ENCODE peak calls at places on chromosome 15, in eight cellular contexts. H is astrocyte of the spinal cord, X is CD14-positive monocyte, N is coronary artery, Q is BE2C, W is endothelial cell, F is astrocyte, A is brain microvascular endothelial cell. T is an unnamed sample.

GRCh38 chr15:95804484-95804883 is 526.0 kb upstream of the NR2F2 start:
- DNase-seq in H (no peak), X (no peak), N (no peak), Q (no peak), W (no peak), F (no peak), A (no peak), T (no peak)

GRCh38 chr15:72197460-72198409 is at the start of gene GRAMD2A:
- DNase-seq in H (peak), X (no peak), N (peak), Q (peak), W (peak), F (peak), A (no peak), T (no peak)

GRCh38 chr15:99511529-99511864 is 54.3 kb upstream of the MEF2A start:
- DNase-seq in H (peak), X (no peak), N (no peak), Q (no peak), W (no peak), F (peak), A (peak), T (no peak)

GRCh38 chr15:51727141-51727897 is 10.1 kb downstream of the LYSMD2 start:
- DNase-seq in H (no peak), X (no peak), N (no peak), Q (peak), W (no peak), F (peak), A (peak), T (no peak)

GRCh38 chr15:67892559-67893377 is 52.9 kb upstream of the RNU6-1 start:
- DNase-seq in H (no peak), X (no peak), N (no peak), Q (no peak), W (no peak), F (no peak), A (no peak), T (no peak)

GRCh38 chr15:100001405-100001804 is 268.2 kb upstream of the LYSMD4 start:
- DNase-seq in H (no peak), X (no peak), N (no peak), Q (no peak), W (no peak), F (no peak), A (no peak), T (no peak)

GRCh38 chr15:57296473-57297162 is 79.7 kb upstream of the CGNL1 start:
- DNase-seq in H (no peak), X (no peak), N (no peak), Q (no peak), W (no peak), F (no peak), A (no peak), T (no peak)

GRCh38 chr15:62494144-62494543 is 329.1 kb upstream of the C2CD4B start:
- DNase-seq in H (no peak), X (no peak), N (no peak), Q (peak), W (no peak), F (no peak), A (no peak), T (no peak)

GRCh38 chr15:60788514-60789091 is 309.7 kb upstream of the ICE2 start:
- DNase-seq in H (no peak), X (no peak), N (no peak), Q (no peak), W (no peak), F (no peak), A (no peak), T (no peak)

GRCh38 chr15:42456971-42457370 is 34.0 kb downstream of the ZNF106 start:
- DNase-seq in H (no peak), X (no peak), N (no peak), Q (peak), W (no peak), F (peak), A (peak), T (no peak)

GRCh38 chr15:84833447-84833846 is 16.3 kb downstream of the ALPK3 start:
- DNase-seq in H (peak), X (no peak), N (no peak), Q (peak), W (no peak), F (peak), A (peak), T (no peak)
- TF ChIP-seq CTCF in H (no peak), X (no peak), N (no peak), Q (no peak), W (no peak), F (no peak), A (no peak), T (no peak)

GRCh38 chr15:31442203-31443090 is 115.8 kb downstream of the KLF13 start:
- DNase-seq in H (peak), X (no peak), N (no peak), Q (peak), W (no peak), F (peak), A (peak), T (no peak)
- TF ChIP-seq CTCF in H (peak), X (no peak), N (no peak), Q (peak), W (no peak), F (peak), A (peak), T (peak)

GRCh38 chr15:101388046-101388445 is 93.0 kb upstream of the SNRPA1 start:
- DNase-seq in H (no peak), X (no peak), N (no peak), Q (no peak), W (no peak), F (no peak), A (no peak), T (no peak)

GRCh38 chr15:101389362-101389761 is 94.3 kb upstream of the SNRPA1 start:
- DNase-seq in H (no peak), X (no peak), N (no peak), Q (no peak), W (no peak), F (no peak), A (no peak), T (no peak)

GRCh38 chr15:101387591-101387990 is 92.5 kb upstream of the SNRPA1 start:
- DNase-seq in H (no peak), X (no peak), N (no peak), Q (no peak), W (no peak), F (no peak), A (no peak), T (no peak)

GRCh38 chr15:101386006-101386405 is 91.0 kb upstream of the SNRPA1 start:
- DNase-seq in H (no peak), X (no peak), N (no peak), Q (no peak), W (no peak), F (no peak), A (no peak), T (no peak)

DNA sequence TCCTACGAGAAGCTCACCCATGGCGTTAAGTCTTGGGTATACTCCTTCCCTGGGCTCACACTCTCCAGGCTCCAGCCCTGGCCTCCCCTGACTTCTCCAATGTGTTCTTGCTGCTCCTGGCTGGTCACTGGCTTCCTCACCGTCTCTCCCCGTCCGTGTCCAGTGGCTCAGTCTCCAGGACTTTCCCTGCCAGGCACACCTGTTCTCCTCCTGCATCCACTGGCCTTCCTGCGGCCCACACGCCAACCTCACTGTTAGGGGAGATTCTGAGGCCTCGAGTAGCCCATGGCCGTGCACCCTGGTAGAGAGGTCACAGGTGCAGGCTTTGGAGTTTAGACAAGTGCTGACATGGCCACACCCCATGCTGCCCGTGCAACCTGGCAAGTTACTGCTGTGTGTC is 91.9 kb upstream of the SNRPA1 start:
- DNase-seq in H (no peak), X (no peak), N (no peak), Q (no peak), W (no peak), F (no peak), A (no peak), T (no peak)
- TF ChIP-seq CTCF in H (no peak), X (no peak), N (no peak), Q (no peak), W (no peak), F (no peak), A (no peak), T (no peak)

GRCh38 chr15:46670256-46670655 is 1035.4 kb downstream of the SQOR start:
- DNase-seq in H (no peak), X (no peak), N (no peak), Q (no peak), W (no peak), F (no peak), A (no peak), T (no peak)
- TF ChIP-seq CTCF in H (no peak), X (no peak), N (no peak), Q (no peak), W (no peak), F (no peak), A (no peak), T (no peak)

GRCh38 chr15:78868366-78868765 is 4.3 kb upstream of the MORF4L1 start:
- DNase-seq in H (no peak), X (no peak), N (no peak), Q (no peak), W (no peak), F (no peak), A (no peak), T (no peak)

GRCh38 chr15:78875107-78875914 is 2.6 kb downstream of the MORF4L1 start:
- DNase-seq in H (peak), X (no peak), N (no peak), Q (no peak), W (no peak), F (no peak), A (no peak), T (no peak)

GRCh38 chr15:78872155-78872971 is at the start of gene MORF4L1:
- DNase-seq in H (peak), X (peak), N (peak), Q (peak), W (peak), F (peak), A (peak), T (peak)

GRCh38 chr15:78873796-78874761 is 1.4 kb downstream of the MORF4L1 start:
- DNase-seq in H (no peak), X (no peak), N (no peak), Q (no peak), W (no peak), F (peak), A (no peak), T (no peak)

DNA sequence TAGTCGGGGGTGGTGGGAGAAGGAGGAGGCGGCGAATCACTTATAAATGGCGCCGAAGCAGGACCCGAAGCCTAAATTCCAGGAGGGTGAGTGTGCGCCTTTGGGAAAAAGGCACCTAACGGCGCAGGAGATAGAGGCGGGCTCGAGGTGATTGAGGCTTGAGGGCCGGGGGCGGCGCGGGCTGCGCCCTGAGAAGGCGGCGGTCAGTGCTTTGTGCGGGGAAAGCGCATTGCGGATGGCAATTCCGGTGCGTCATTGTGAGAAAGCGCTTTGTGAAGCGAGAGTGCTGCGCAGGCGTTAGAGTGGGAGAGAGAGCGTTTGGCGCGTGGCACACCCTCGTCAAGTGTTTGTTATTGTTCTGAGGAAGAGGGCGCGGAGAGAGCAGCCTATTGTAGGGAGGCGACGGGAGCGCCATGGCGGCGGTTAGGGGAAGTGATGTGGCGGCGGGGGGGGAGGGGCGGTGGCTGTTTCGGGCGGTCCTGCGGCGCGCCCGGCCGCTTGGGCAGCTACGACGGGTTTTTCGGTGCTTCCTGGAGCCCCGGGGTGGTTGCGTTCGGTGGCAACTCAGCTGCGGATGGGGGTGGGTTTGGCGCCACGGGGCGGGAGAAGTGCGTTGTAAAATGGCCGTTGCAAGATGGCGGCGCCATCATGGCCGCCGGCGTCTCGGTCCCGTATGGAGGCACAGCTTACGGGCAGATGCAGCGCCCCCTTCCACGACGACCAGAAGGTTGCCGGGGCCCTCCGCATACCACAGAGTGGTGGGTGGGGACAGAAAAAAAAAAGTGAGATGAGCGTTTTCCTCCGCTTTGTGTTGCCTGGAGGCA is 494 bp downstream of the MORF4L1 start:
- DNase-seq in H (peak), X (peak), N (peak), Q (peak), W (peak), F (peak), A (peak), T (peak)
- TF ChIP-seq CTCF in H (peak), X (no peak), N (no peak), Q (peak), W (no peak), F (peak), A (peak), T (peak)

DNA sequence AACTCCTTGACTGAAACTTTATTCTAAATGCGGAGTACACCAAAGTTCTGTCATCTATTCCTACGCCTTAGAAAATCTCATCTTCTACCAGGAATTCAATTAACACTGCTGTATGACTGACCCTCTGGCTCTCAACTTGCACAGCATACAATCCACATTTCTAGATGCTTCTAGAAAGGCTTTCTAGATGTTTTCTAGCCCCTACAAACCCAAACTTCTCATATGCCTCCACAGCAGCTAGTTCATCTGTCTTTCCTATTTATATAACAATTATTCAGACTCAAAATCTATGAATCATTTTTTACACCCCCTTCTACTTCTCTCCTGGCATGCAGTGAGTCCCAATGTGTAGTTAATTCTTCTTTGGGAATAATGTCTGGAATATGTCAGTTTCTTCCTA is 13.2 kb downstream of the INO80 start:
- DNase-seq in H (no peak), X (no peak), N (no peak), Q (no peak), W (no peak), F (no peak), A (no peak), T (no peak)
- TF ChIP-seq CTCF in H (no peak), X (no peak), N (no peak), Q (no peak), W (no peak), F (no peak), A (no peak), T (no peak)

T was measured in neural crest cell.